ENCODE peak calls at places on chromosomes 1 and 21, in six cellular contexts. M, B, O, Z, S and E are unnamed samples.

GRCh38 chr1:230407351-230407750 is 18.8 kb downstream of the PGBD5 start:
- DNase-seq in M (no peak), B (no peak), O (no peak), Z (no peak), S (no peak), E (no peak)

GRCh38 chr1:20216574-20216973 is 30.3 kb upstream of the PLA2G2C start:
- DNase-seq in M (no peak), B (no peak), O (no peak), Z (no peak), S (peak), E (no peak)

GRCh38 chr1:30416221-30416820 is 307.1 kb downstream of the MATN1 start:
- DNase-seq in M (no peak), B (no peak), O (no peak), Z (no peak), S (no peak), E (no peak)

GRCh38 chr1:48576565-48576964 is 104.6 kb upstream of the SPATA6 start:
- DNase-seq in M (no peak), B (no peak), O (no peak), Z (no peak), S (no peak), E (no peak)

GRCh38 chr1:111448918-111449702 is at the start of the genes ATP5PB and WDR77:
- DNase-seq in M (peak), B (peak), O (peak), Z (peak), S (peak), E (peak)

GRCh38 chr1:103194060-103194459 is 85.7 kb upstream of the COL11A1 start:
- DNase-seq in M (no peak), B (no peak), O (no peak), Z (no peak), S (no peak), E (no peak)

GRCh38 chr1:2228684-2229031 is 539 bp downstream of the SKI start:
- DNase-seq in M (no peak), B (no peak), O (no peak), Z (no peak), S (peak), E (no peak)

GRCh38 chr1:248243204-248243603 is 12.0 kb downstream of the OR2M4 start:
- DNase-seq in M (no peak), B (peak), O (no peak), Z (no peak), S (peak), E (peak)

GRCh38 chr1:67300561-67300960 is 7.1 kb upstream of the IL12RB2 start:
- DNase-seq in M (no peak), B (no peak), O (no peak), Z (no peak), S (no peak), E (no peak)

GRCh38 chr1:246794261-246795093 is 70.3 kb downstream of the SCCPDH start:
- DNase-seq in M (peak), B (peak), O (no peak), Z (no peak), S (no peak), E (no peak)

GRCh38 chr21:36700961-36701911 is 2.3 kb downstream of the SIM2 start:
- DNase-seq in M (no peak), B (no peak), O (no peak), Z (no peak), S (no peak), E (no peak)
- H3K4me3 ChIP-seq in M (no peak), B (no peak), O (peak), Z (no peak), S (no peak), E (peak)

GRCh38 chr1:35646043-35646442 is 4.7 kb upstream of the PSMB2 start:
- DNase-seq in M (no peak), B (no peak), O (no peak), Z (no peak), S (no peak), E (no peak)
- TF ChIP-seq CTCF in M (peak), B (peak), O (no peak), Z (no peak), S (no peak), E (peak)

DNA sequence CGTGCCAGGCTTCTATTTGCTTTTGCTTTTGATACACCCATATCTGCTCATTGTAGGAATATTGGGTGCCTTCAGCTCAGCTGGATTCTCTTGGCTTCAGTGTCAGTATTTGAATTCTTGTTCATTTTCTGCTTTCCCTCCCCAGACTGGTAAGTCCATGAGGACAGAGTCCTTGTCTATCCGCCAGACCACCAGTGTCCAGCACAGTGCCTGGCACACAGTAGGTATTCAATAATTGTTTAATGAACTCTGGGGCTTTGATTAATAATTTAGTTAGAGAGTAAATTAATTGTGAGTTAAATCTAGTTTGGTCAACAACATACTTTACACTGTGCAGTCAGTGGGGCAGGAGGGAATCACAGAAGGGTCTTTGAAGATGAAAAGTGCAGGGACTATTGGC is 119.0 kb upstream of the JUN start:
- DNase-seq in M (no peak), B (no peak), O (no peak), Z (no peak), S (no peak), E (no peak)
- H3K4me3 ChIP-seq in M (no peak), B (peak), O (peak), Z (no peak), S (no peak), E (peak)

GRCh38 chr1:46062651-46063319 is 69.6 kb downstream of the PIK3R3 start:
- DNase-seq in M (no peak), B (no peak), O (no peak), Z (no peak), S (no peak), E (no peak)
- TF ChIP-seq CTCF in M (no peak), B (no peak), O (no peak), Z (no peak), S (no peak), E (no peak)

DNA sequence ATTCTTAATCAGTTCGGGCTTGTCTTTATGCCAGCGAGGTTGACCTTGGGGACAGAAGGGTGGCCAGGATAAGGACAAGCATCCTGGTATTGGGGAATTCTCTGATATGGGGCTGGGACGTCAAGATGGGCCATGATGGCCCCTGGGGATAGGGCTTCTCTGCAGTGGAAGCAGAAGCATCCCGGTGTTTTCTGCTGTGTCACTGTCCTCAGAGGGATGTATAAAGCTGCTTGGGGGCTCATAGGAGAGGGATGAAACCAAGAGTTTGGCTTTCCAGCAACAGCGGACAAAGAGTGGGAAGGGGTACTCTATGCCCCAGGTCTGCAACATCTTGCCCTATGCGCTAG is 1.4 kb upstream of the ATP1B1 start:
- DNase-seq in M (no peak), B (no peak), O (no peak), Z (no peak), S (no peak), E (no peak)
- H3K4me3 ChIP-seq in M (no peak), B (no peak), O (peak), Z (no peak), S (no peak), E (no peak)

DNA sequence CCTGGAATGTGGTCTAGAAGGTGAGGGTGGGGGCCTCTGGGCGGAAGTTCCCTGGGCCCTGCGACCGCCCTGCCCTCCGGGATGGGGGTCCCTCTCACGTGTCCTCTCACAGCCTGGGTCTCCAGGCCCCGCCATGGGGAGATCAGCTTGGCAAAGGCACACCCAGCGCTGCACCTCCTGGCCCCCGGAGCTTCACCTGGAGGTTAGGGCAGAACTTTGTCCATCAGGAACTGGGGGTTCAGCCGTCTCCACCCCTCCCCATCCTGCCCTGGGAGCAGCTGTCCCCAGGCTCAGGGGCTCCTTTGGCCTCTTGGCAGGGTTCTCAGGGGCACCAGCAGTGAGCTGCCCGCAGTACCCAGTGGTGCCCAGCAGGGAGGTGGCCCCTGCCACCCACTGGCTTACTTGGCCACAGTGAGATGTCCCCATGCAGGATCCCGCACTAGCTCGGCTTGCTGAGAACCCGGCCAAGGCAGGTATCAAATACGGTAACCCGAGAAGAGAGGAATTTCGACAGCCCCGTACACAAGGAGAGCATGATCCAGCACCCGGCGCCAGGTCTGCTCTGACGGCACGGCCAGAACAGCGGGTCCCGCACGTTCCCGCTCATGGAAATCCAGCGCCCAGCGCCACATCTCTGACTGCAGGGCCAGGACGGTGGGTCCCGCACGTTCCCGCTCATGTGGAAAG is 36.7 kb downstream of the RRP1 start:
- DNase-seq in M (no peak), B (no peak), O (no peak), Z (no peak), S (no peak), E (no peak)
- TF ChIP-seq CTCF in M (peak), B (no peak), O (no peak), Z (no peak), S (no peak), E (no peak)

GRCh38 chr21:25557170-25557569 is 50.1 kb downstream of the MRPL39 start:
- DNase-seq in M (no peak), B (no peak), O (no peak), Z (no peak), S (no peak), E (no peak)
- H3K4me3 ChIP-seq in M (no peak), B (no peak), O (no peak), Z (no peak), S (no peak), E (no peak)

GRCh38 chr1:179554394-179554793 is 21.4 kb downstream of the NPHS2 start:
- DNase-seq in M (no peak), B (no peak), O (no peak), Z (no peak), S (no peak), E (no peak)
- TF ChIP-seq CTCF in M (no peak), B (no peak), O (no peak), Z (no peak), S (no peak), E (no peak)

DNA sequence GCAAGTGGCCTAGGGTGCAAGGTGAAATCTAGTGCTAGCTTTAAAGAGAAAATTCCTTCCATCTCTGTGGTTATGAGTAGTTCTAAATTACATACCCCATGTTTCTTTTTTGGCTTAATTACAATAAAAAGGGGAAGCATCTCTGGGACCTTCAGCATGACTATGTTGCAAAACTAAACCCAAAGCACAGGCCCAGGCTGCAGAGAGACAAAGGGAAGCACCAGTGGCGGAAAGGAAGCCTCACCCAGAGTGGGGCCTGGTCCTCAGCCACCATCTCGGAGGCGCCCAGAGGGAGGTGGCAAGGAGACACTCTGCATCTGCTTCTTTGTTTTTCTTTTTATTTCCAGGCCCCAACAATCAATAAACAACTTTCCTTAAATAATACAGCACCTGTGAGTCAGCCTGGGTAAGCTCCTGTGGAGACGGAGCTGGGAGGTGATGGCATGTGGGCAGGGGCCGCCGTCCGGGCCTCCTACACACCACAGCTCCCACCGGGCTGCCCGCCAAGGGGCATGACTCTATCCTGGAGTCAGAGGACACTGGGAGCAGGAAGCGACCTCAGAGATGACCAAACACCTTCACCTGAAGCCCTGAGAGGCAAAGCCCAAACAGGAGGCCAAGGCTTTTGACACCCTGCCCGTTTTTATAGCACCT is 21.7 kb downstream of the ITPKB start:
- DNase-seq in M (no peak), B (no peak), O (no peak), Z (peak), S (no peak), E (no peak)
- H3K4me3 ChIP-seq in M (no peak), B (no peak), O (no peak), Z (no peak), S (no peak), E (no peak)